ENCODE peak calls at places on chromosomes 5 and 9, in four cellular contexts. One of them, this sample, is unnamed.
A peak's percentile ranks its signal among the peaks of the same experiment; 100 is the strongest.

GRCh38 chr5:2430606-2431005 is 320.9 kb downstream of the IRX2 start:
- DNase-seq in AG09319: no peak
- DNase-seq in mesothelial cell of epicardium: no peak
- DNase-seq in GM12864: no peak
- DNase-seq in this sample: no peak

GRCh38 chr5:59791602-59792001 is 101.9 kb downstream of the PDE4D start:
- DNase-seq in AG09319: no peak
- DNase-seq in mesothelial cell of epicardium: no peak
- DNase-seq in GM12864: no peak
- DNase-seq in this sample: no peak

GRCh38 chr9:113343732-113344231 is 3.7 kb upstream of the WDR31 start:
- DNase-seq in GM12864: no peak
- DNase-seq in mesothelial cell of epicardium: peak; percentile 39
- DNase-seq in AG09319: no peak
- DNase-seq in this sample: no peak

GRCh38 chr5:68562308-68562707 is 346.8 kb downstream of the PIK3R1 start:
- DNase-seq in GM12864: no peak
- DNase-seq in AG09319: no peak
- DNase-seq in mesothelial cell of epicardium: no peak
- DNase-seq in this sample: no peak

GRCh38 chr9:72844440-72844768 is 108.4 kb downstream of the ALDH1A1 start:
- DNase-seq in GM12864: no peak
- DNase-seq in AG09319: no peak
- DNase-seq in mesothelial cell of epicardium: no peak
- DNase-seq in this sample: no peak

GRCh38 chr9:89463986-89464901 is 33.7 kb downstream of the SEMA4D start:
- DNase-seq in GM12864: peak; percentile 80
- DNase-seq in mesothelial cell of epicardium: no peak
- DNase-seq in AG09319: no peak
- DNase-seq in this sample: peak; percentile 73

GRCh38 chr9:34311499-34312225 is 17.4 kb downstream of the KIF24 start:
- DNase-seq in AG09319: no peak
- DNase-seq in mesothelial cell of epicardium: no peak
- DNase-seq in GM12864: no peak
- DNase-seq in this sample: no peak

GRCh38 chr9:133168432-133168831 is 4.7 kb upstream of the GBGT1 start:
- DNase-seq in AG09319: no peak
- DNase-seq in mesothelial cell of epicardium: no peak
- DNase-seq in GM12864: no peak
- DNase-seq in this sample: no peak

GRCh38 chr5:111774525-111774924 is 17.5 kb upstream of the NREP start:
- DNase-seq in AG09319: no peak
- DNase-seq in mesothelial cell of epicardium: no peak
- DNase-seq in GM12864: no peak
- DNase-seq in this sample: no peak

GRCh38 chr5:36058776-36059175 is 7.9 kb downstream of the UGT3A2 start:
- DNase-seq in AG09319: no peak
- DNase-seq in mesothelial cell of epicardium: no peak
- DNase-seq in GM12864: no peak
- DNase-seq in this sample: no peak

GRCh38 chr5:37724395-37725125 is 115.3 kb downstream of the GDNF start:
- DNase-seq in mesothelial cell of epicardium: no peak
- DNase-seq in GM12864: no peak
- DNase-seq in AG09319: no peak
- DNase-seq in this sample: no peak

GRCh38 chr9:36288057-36288456 is 29.8 kb upstream of the GNE start:
- DNase-seq in AG09319: no peak
- DNase-seq in mesothelial cell of epicardium: no peak
- DNase-seq in GM12864: no peak
- DNase-seq in this sample: no peak

GRCh38 chr9:91963711-91964240 is 13.7 kb upstream of the ROR2 start:
- DNase-seq in AG09319: no peak
- DNase-seq in GM12864: no peak
- DNase-seq in mesothelial cell of epicardium: no peak
- DNase-seq in this sample: no peak

GRCh38 chr9:133234577-133235322 is 25.7 kb upstream of the OBP2B start:
- DNase-seq in AG09319: no peak
- DNase-seq in GM12864: no peak
- DNase-seq in mesothelial cell of epicardium: no peak
- DNase-seq in this sample: no peak

GRCh38 chr5:151474799-151475198 is 27.4 kb downstream of the SLC36A1 start:
- DNase-seq in AG09319: no peak
- DNase-seq in GM12864: no peak
- DNase-seq in mesothelial cell of epicardium: no peak
- DNase-seq in this sample: no peak

GRCh38 chr5:151477106-151477505 is 29.7 kb downstream of the SLC36A1 start:
- DNase-seq in mesothelial cell of epicardium: no peak
- DNase-seq in GM12864: no peak
- DNase-seq in AG09319: no peak
- DNase-seq in this sample: no peak

GRCh38 chr5:151475378-151475777 is 28.0 kb downstream of the SLC36A1 start:
- DNase-seq in GM12864: no peak
- DNase-seq in mesothelial cell of epicardium: no peak
- DNase-seq in AG09319: no peak
- DNase-seq in this sample: no peak

GRCh38 chr5:151480384-151480783 is 33.0 kb downstream of the SLC36A1 start:
- DNase-seq in GM12864: no peak
- DNase-seq in mesothelial cell of epicardium: no peak
- DNase-seq in AG09319: no peak
- DNase-seq in this sample: no peak

GRCh38 chr5:151476054-151476453 is 28.7 kb downstream of the SLC36A1 start:
- DNase-seq in AG09319: no peak
- DNase-seq in GM12864: no peak
- DNase-seq in mesothelial cell of epicardium: no peak
- DNase-seq in this sample: no peak
- TF ChIP-seq CTCF in AG09319: no peak
- TF ChIP-seq CTCF in GM12864: no peak
- TF ChIP-seq CTCF in mesothelial cell of epicardium: no peak
- TF ChIP-seq CTCF in this sample: no peak

DNA sequence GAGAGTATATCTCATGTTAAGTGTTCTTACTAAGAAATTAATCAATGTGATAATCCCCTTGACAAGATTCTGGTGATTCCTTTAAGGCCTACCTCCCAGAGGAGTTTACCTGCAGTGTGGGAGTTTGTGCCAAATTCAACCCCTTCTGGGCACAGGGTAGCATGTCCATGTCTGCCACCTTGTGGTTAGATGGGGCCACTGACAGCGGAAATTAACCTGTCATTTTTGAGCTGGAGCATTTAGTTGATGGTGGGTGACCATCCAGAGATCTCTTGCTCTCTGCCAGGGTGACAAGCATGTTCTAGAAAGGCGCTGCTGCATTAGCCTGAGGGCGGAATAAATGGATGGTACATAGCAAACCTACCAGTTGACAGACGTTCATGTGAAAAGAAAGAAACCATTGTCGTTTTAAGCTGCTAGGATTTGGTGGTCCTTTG is 132.2 kb downstream of the FBXO4 start:
- DNase-seq in mesothelial cell of epicardium: no peak
- DNase-seq in AG09319: no peak
- DNase-seq in GM12864: peak; percentile 29
- DNase-seq in this sample: peak; percentile 27
- TF ChIP-seq CTCF in mesothelial cell of epicardium: peak; percentile 82
- TF ChIP-seq CTCF in AG09319: peak; percentile 72
- TF ChIP-seq CTCF in GM12864: peak; percentile 84
- TF ChIP-seq CTCF in this sample: peak; percentile 65

GRCh38 chr5:136311999-136312398 is 53.3 kb downstream of the TRPC7 start:
- DNase-seq in mesothelial cell of epicardium: no peak
- DNase-seq in AG09319: no peak
- DNase-seq in GM12864: no peak
- DNase-seq in this sample: no peak
- TF ChIP-seq CTCF in mesothelial cell of epicardium: no peak
- TF ChIP-seq CTCF in AG09319: no peak
- TF ChIP-seq CTCF in GM12864: no peak
- TF ChIP-seq CTCF in this sample: no peak

DNA sequence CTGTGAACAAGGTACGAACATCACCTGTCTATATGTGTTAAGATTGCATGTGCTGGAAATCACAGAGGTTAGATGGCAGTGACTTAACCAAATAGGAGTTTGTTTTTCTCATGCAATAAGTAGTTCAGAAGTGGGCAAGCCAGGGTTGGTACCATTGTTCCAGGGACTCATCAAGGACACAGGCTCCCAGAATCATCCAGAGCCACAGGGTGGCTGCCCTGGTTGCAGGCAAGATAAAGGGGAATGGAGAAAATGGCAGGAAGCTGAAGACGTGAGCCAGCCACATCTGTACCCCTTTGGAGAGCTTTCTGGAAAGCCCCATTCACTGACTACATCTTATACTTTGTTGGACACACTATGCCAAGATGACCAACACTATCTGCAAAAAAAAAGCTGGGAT is 126.0 kb upstream of the IL12B start:
- DNase-seq in AG09319: no peak
- DNase-seq in GM12864: no peak
- DNase-seq in mesothelial cell of epicardium: no peak
- DNase-seq in this sample: no peak
- TF ChIP-seq CTCF in AG09319: no peak
- TF ChIP-seq CTCF in GM12864: no peak
- TF ChIP-seq CTCF in mesothelial cell of epicardium: no peak
- TF ChIP-seq CTCF in this sample: no peak

GRCh38 chr9:137968235-137968634 is 90.7 kb downstream of the CACNA1B start:
- DNase-seq in GM12864: no peak
- DNase-seq in mesothelial cell of epicardium: no peak
- DNase-seq in AG09319: no peak
- DNase-seq in this sample: peak; percentile 2
- TF ChIP-seq CTCF in GM12864: peak; percentile 32
- TF ChIP-seq CTCF in mesothelial cell of epicardium: no peak
- TF ChIP-seq CTCF in AG09319: no peak
- TF ChIP-seq CTCF in this sample: no peak

GRCh38 chr5:1130218-1130946 is 18.5 kb upstream of the SLC12A7 start:
- DNase-seq in AG09319: no peak
- DNase-seq in mesothelial cell of epicardium: no peak
- DNase-seq in GM12864: no peak
- DNase-seq in this sample: no peak
- TF ChIP-seq CTCF in AG09319: no peak
- TF ChIP-seq CTCF in mesothelial cell of epicardium: no peak
- TF ChIP-seq CTCF in GM12864: no peak
- TF ChIP-seq CTCF in this sample: no peak

DNA sequence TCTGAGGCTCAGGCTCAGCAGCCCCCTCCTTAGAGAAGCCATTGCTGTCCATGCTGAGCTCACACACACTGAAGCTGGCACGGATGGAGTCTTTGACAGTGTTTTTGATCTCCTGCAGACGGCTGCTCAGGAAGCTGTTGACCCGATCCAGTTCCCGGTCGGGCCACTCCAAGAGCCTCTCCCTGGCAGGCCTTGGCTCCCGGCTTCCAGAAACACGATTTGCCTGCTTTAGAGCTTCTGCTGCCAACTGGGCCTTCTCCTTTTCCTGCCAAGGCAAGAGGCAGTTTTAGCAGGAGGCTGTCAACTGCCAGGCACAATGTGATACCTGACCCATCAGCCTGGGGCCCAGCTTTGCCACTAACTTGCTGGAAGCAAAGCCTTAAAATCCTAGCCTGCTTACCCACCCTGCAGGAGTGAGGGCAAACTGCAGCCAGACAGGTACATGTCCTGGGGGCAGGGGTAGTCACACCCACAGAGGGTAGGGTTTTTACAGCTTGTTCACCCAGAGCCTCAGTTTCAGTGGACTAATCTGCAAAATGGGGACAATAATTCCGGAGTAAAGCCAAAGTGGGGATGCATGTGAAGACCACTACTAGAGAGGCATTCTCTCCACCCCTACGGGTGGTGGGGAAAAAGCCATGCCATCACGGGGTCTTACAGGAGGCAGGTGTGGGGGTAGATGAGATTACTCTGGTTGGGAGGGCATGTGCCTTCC is 8.3 kb upstream of the DDX41 start:
- DNase-seq in mesothelial cell of epicardium: no peak
- DNase-seq in AG09319: no peak
- DNase-seq in GM12864: no peak
- DNase-seq in this sample: no peak
- TF ChIP-seq CTCF in mesothelial cell of epicardium: no peak
- TF ChIP-seq CTCF in AG09319: no peak
- TF ChIP-seq CTCF in GM12864: no peak
- TF ChIP-seq CTCF in this sample: no peak

DNA sequence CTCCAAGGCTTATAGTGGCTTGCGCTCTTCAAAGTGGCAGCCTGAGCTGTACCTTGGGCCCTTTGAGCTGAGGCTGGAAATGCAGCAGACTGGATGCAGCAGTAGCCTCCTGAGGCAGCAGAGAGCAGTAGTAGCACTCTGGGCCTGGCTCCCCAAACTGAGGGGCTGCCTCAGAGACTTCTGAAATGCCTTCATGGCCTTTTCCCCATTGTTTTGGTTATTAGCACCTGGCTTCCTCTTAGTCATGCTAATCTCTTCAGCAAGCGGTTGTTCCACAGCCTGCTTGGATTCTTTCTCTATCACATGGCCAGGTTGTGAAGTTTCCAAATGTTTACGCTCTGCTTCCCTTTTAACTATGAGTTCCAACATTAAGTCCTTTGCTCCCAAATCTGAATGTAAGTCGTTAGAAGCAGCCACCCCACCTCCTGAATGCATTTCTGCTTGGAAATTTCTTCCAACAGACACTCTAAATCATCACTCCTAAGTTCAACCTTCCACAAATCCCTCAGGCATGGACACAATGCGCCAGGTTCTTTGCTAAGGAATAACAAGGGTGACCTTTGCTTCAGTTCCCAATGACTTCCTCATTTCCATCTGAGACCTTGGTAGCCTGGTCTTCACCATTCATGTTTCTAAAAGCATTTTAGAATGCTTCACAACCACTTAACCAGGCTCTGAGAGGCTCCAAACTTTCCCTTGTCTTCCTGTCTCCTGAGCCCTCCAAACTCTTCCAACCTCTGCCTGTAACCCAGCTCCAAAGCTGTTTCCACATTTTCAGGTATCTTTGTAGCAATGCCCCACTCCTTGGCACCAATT is 145.8 kb downstream of the ZDHHC21 start:
- DNase-seq in AG09319: no peak
- DNase-seq in mesothelial cell of epicardium: no peak
- DNase-seq in GM12864: no peak
- DNase-seq in this sample: no peak
- TF ChIP-seq CTCF in AG09319: no peak
- TF ChIP-seq CTCF in mesothelial cell of epicardium: no peak
- TF ChIP-seq CTCF in GM12864: no peak
- TF ChIP-seq CTCF in this sample: no peak

DNA sequence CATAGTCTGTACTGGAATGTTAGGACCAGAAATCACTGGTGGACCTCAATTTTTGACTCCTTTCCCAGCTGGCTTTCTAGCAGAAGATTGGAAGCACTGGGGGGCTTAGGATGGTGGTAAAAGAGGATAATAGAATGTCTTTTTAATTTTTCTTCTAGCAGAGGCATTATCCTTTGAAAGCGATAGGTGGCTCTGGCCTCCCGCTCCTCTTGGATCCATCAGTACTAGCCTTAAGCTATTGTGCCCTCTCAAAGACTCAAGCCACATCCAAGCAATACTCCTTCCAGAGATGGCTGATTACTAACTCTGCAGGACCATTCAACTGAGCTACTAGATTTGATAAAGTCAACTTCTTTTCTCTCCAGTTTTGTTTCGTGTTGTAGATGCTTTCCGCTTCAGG is 610.6 kb downstream of the CDH12 start:
- DNase-seq in mesothelial cell of epicardium: no peak
- DNase-seq in AG09319: no peak
- DNase-seq in GM12864: no peak
- DNase-seq in this sample: no peak
- TF ChIP-seq CTCF in mesothelial cell of epicardium: no peak
- TF ChIP-seq CTCF in AG09319: no peak
- TF ChIP-seq CTCF in GM12864: no peak
- TF ChIP-seq CTCF in this sample: no peak

This sample was measured in natural killer cell.